ENCODE peak calls at places on chromosome 17, in eight cellular contexts. T, Y, X, H, Z, B, C and S are unnamed samples.

GRCh38 chr17:19542247-19542646 is 8.6 kb downstream of the SLC47A1 start:
- DNase-seq in T (no peak), Y (no peak), X (no peak), H (no peak), Z (no peak), B (no peak), C (no peak), S (no peak)

GRCh38 chr17:33871720-33872535 is 383.2 kb upstream of the CCL2 start:
- DNase-seq in T (no peak), Y (peak), X (no peak), H (no peak), Z (no peak), B (no peak), C (no peak), S (peak)

GRCh38 chr17:50532452-50533024 is at the start of gene EPN3:
- DNase-seq in T (no peak), Y (peak), X (no peak), H (peak), Z (no peak), B (peak), C (no peak), S (peak)

GRCh38 chr17:13311301-13311700 is 290.4 kb downstream of the HS3ST3A1 start:
- DNase-seq in T (no peak), Y (no peak), X (no peak), H (no peak), Z (no peak), B (no peak), C (no peak), S (no peak)

GRCh38 chr17:50064253-50064991 is 8.5 kb downstream of the ITGA3 start:
- DNase-seq in T (peak), Y (peak), X (no peak), H (no peak), Z (peak), B (no peak), C (no peak), S (peak)

GRCh38 chr17:66523378-66524174 is 221.2 kb downstream of the PRKCA start:
- DNase-seq in T (no peak), Y (no peak), X (no peak), H (no peak), Z (no peak), B (no peak), C (no peak), S (no peak)

GRCh38 chr17:19311421-19312215 is 50.9 kb downstream of the B9D1 start:
- DNase-seq in T (no peak), Y (no peak), X (no peak), H (no peak), Z (no peak), B (no peak), C (no peak), S (no peak)

GRCh38 chr17:77609553-77610517 is 348.7 kb upstream of the TNRC6C start:
- DNase-seq in T (no peak), Y (no peak), X (peak), H (peak), Z (no peak), B (no peak), C (no peak), S (no peak)

GRCh38 chr17:42723636-42724035 is 21.2 kb downstream of the EZH1 start:
- DNase-seq in T (no peak), Y (no peak), X (no peak), H (no peak), Z (no peak), B (no peak), C (no peak), S (no peak)

GRCh38 chr17:82238562-82239201 is 9.8 kb downstream of the SLC16A3 start:
- DNase-seq in T (no peak), Y (peak), X (no peak), H (no peak), Z (no peak), B (no peak), C (peak), S (peak)

GRCh38 chr17:77644981-77645380 is 313.5 kb upstream of the TNRC6C start:
- DNase-seq in T (no peak), Y (no peak), X (no peak), H (peak), Z (peak), B (peak), C (no peak), S (no peak)

GRCh38 chr17:39229274-39229913 is 3.6 kb upstream of the STAC2 start:
- DNase-seq in T (no peak), Y (peak), X (no peak), H (no peak), Z (no peak), B (no peak), C (no peak), S (peak)

GRCh38 chr17:6648181-6648580 is 3.2 kb downstream of the MED31 start:
- DNase-seq in T (no peak), Y (peak), X (peak), H (no peak), Z (no peak), B (no peak), C (no peak), S (no peak)

GRCh38 chr17:36885161-36885735 is 52.0 kb upstream of the LHX1 start:
- DNase-seq in T (no peak), Y (no peak), X (no peak), H (no peak), Z (no peak), B (no peak), C (no peak), S (no peak)

GRCh38 chr17:64707077-64707591 is 45.0 kb upstream of the SMURF2 start:
- DNase-seq in T (peak), Y (peak), X (no peak), H (peak), Z (no peak), B (no peak), C (peak), S (peak)

GRCh38 chr17:57946798-57947358 is 8.3 kb downstream of the CUEDC1 start:
- DNase-seq in T (no peak), Y (peak), X (peak), H (no peak), Z (no peak), B (no peak), C (no peak), S (peak)

GRCh38 chr17:79651751-79652150 is 40.9 kb upstream of the RBFOX3 start:
- DNase-seq in T (no peak), Y (no peak), X (no peak), H (peak), Z (no peak), B (no peak), C (no peak), S (no peak)

GRCh38 chr17:4108397-4108796 is 34.4 kb downstream of the ZZEF1 start:
- DNase-seq in T (no peak), Y (no peak), X (no peak), H (no peak), Z (no peak), B (no peak), C (no peak), S (no peak)

GRCh38 chr17:12665263-12666210 is at the start of gene MYOCD:
- DNase-seq in T (peak), Y (peak), X (no peak), H (peak), Z (peak), B (peak), C (peak), S (peak)

GRCh38 chr17:32249475-32249874 is 16.2 kb upstream of the RHBDL3 start:
- DNase-seq in T (no peak), Y (no peak), X (no peak), H (no peak), Z (no peak), B (no peak), C (no peak), S (no peak)

GRCh38 chr17:28555022-28555421 is 2.6 kb upstream of the UNC119 start:
- DNase-seq in T (no peak), Y (no peak), X (no peak), H (no peak), Z (no peak), B (no peak), C (no peak), S (no peak)

GRCh38 chr17:6306820-6307219 is 128.1 kb downstream of the AIPL1 start:
- DNase-seq in T (no peak), Y (no peak), X (no peak), H (no peak), Z (no peak), B (peak), C (no peak), S (no peak)

GRCh38 chr17:64309021-64309420 is 46.0 kb upstream of the TEX2 start:
- DNase-seq in T (no peak), Y (no peak), X (no peak), H (no peak), Z (no peak), B (no peak), C (no peak), S (no peak)

GRCh38 chr17:27956601-27957445 is 63.7 kb upstream of the LYRM9 start:
- DNase-seq in T (no peak), Y (no peak), X (no peak), H (no peak), Z (peak), B (no peak), C (no peak), S (no peak)

GRCh38 chr17:50534222-50534978 is 1.9 kb downstream of the EPN3 start:
- DNase-seq in T (no peak), Y (peak), X (no peak), H (peak), Z (no peak), B (peak), C (no peak), S (peak)

GRCh38 chr17:39208893-39209292 is 8.8 kb downstream of the RPL19 start:
- DNase-seq in T (no peak), Y (no peak), X (peak), H (no peak), Z (peak), B (peak), C (no peak), S (no peak)

GRCh38 chr17:36947922-36948716 is 635 bp upstream of the AATF start:
- DNase-seq in T (no peak), Y (no peak), X (peak), H (no peak), Z (no peak), B (no peak), C (no peak), S (no peak)

GRCh38 chr17:50113624-50114320 is 16.2 kb downstream of the SAMD14 start:
- DNase-seq in T (no peak), Y (no peak), X (no peak), H (no peak), Z (no peak), B (no peak), C (no peak), S (no peak)

GRCh38 chr17:82614095-82614631 is 34.1 kb downstream of the WDR45B start:
- DNase-seq in T (no peak), Y (no peak), X (no peak), H (no peak), Z (no peak), B (no peak), C (no peak), S (no peak)

GRCh38 chr17:37179893-37180292 is 195.9 kb upstream of the C17orf78 start:
- DNase-seq in T (no peak), Y (peak), X (no peak), H (no peak), Z (no peak), B (no peak), C (no peak), S (peak)

GRCh38 chr17:14204084-14204483 is 32.6 kb downstream of the CDRT15 start:
- DNase-seq in T (no peak), Y (no peak), X (no peak), H (no peak), Z (no peak), B (no peak), C (no peak), S (no peak)

GRCh38 chr17:80769936-80770625 is 221.6 kb upstream of the CHMP6 start:
- DNase-seq in T (no peak), Y (no peak), X (no peak), H (no peak), Z (no peak), B (no peak), C (no peak), S (no peak)

GRCh38 chr17:27578718-27579085 is 52.3 kb upstream of the LGALS9 start:
- DNase-seq in T (no peak), Y (peak), X (no peak), H (no peak), Z (no peak), B (no peak), C (no peak), S (no peak)

GRCh38 chr17:55456307-55457240 is 34.9 kb upstream of the MMD start:
- DNase-seq in T (no peak), Y (no peak), X (no peak), H (no peak), Z (no peak), B (no peak), C (no peak), S (no peak)

GRCh38 chr17:82120148-82120547 is 22.1 kb upstream of the FASN start:
- DNase-seq in T (no peak), Y (no peak), X (no peak), H (no peak), Z (no peak), B (no peak), C (no peak), S (no peak)

GRCh38 chr17:65074778-65075250 is 18.3 kb upstream of the GNA13 start:
- DNase-seq in T (no peak), Y (no peak), X (no peak), H (no peak), Z (no peak), B (no peak), C (peak), S (no peak)

GRCh38 chr17:80474231-80474932 is 2.0 kb downstream of the NPTX1 start:
- DNase-seq in T (no peak), Y (peak), X (peak), H (no peak), Z (peak), B (peak), C (no peak), S (peak)

GRCh38 chr17:78737332-78737731 is 44.7 kb downstream of the CYTH1 start:
- DNase-seq in T (no peak), Y (peak), X (no peak), H (no peak), Z (no peak), B (no peak), C (no peak), S (peak)

GRCh38 chr17:45018514-45019176 is 32.8 kb downstream of the DCAKD start:
- DNase-seq in T (no peak), Y (no peak), X (no peak), H (no peak), Z (peak), B (peak), C (peak), S (no peak)

GRCh38 chr17:45019177-45019711 is 32.2 kb downstream of the DCAKD start:
- DNase-seq in T (no peak), Y (peak), X (peak), H (no peak), Z (peak), B (peak), C (peak), S (peak)

GRCh38 chr17:45016237-45016636 is 35.2 kb downstream of the DCAKD start:
- DNase-seq in T (no peak), Y (no peak), X (no peak), H (no peak), Z (no peak), B (no peak), C (no peak), S (no peak)

GRCh38 chr17:45013021-45013997 is 38.1 kb downstream of the DCAKD start:
- DNase-seq in T (no peak), Y (no peak), X (no peak), H (peak), Z (no peak), B (peak), C (peak), S (no peak)

DNA sequence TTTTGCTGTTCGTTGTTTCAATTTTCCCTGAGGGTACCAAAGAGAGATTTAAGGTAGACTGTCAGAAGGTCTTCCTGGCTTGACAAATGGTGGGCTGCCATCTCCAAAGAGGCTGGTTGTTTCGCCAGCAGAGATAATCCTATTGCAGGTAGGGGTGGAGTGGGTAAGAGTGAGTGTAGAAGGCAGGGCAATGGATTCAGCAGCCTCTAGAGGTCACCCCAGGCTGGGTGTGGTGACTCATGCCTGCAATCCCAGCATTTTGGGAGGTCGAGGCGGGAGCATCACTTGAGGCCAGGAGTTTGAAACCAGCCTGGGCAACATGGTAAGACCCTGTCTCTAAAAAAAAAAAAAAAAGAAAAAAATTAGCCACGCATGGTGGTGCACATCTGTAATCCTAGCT is 34.6 kb downstream of the DCAKD start:
- DNase-seq in T (no peak), Y (peak), X (peak), H (peak), Z (no peak), B (peak), C (no peak), S (no peak)
- TF ChIP-seq CTCF in T (no peak), Y (peak), X (peak), H (peak), Z (no peak), B (peak), C (no peak), S (peak)

GRCh38 chr17:21286771-21287702 is 2.5 kb downstream of the MAP2K3 start:
- DNase-seq in T (no peak), Y (peak), X (peak), H (no peak), Z (no peak), B (no peak), C (no peak), S (peak)

GRCh38 chr17:21287703-21288449 is 3.4 kb downstream of the MAP2K3 start:
- DNase-seq in T (peak), Y (peak), X (peak), H (no peak), Z (no peak), B (no peak), C (peak), S (peak)

GRCh38 chr17:21289175-21289901 is 4.8 kb downstream of the MAP2K3 start:
- DNase-seq in T (no peak), Y (no peak), X (no peak), H (no peak), Z (no peak), B (no peak), C (no peak), S (no peak)

GRCh38 chr17:21289902-21290571 is 5.5 kb downstream of the MAP2K3 start:
- DNase-seq in T (no peak), Y (no peak), X (no peak), H (no peak), Z (no peak), B (no peak), C (peak), S (no peak)

GRCh38 chr17:21288581-21289017 is 4.1 kb downstream of the MAP2K3 start:
- DNase-seq in T (no peak), Y (no peak), X (peak), H (no peak), Z (no peak), B (no peak), C (no peak), S (no peak)
- TF ChIP-seq CTCF in T (no peak), Y (no peak), X (peak), H (no peak), Z (no peak), B (no peak), C (peak), S (no peak)

GRCh38 chr17:76370261-76370993 is 14.0 kb upstream of the SPHK1 start:
- DNase-seq in T (peak), Y (peak), X (peak), H (no peak), Z (no peak), B (no peak), C (peak), S (peak)
- TF ChIP-seq CTCF in T (peak), Y (peak), X (peak), H (peak), Z (no peak), B (peak), C (peak), S (peak)

GRCh38 chr17:10824874-10825273 is 13.0 kb downstream of the PIRT start:
- DNase-seq in T (no peak), Y (no peak), X (no peak), H (no peak), Z (no peak), B (no peak), C (no peak), S (no peak)

GRCh38 chr17:10827898-10828552 is 9.9 kb downstream of the PIRT start:
- DNase-seq in T (no peak), Y (no peak), X (no peak), H (no peak), Z (no peak), B (no peak), C (no peak), S (no peak)
- TF ChIP-seq CTCF in T (no peak), Y (no peak), X (no peak), H (no peak), Z (no peak), B (no peak), C (no peak), S (no peak)

GRCh38 chr17:7842380-7842949 is 8.4 kb downstream of the KDM6B start:
- DNase-seq in T (peak), Y (peak), X (peak), H (no peak), Z (no peak), B (peak), C (peak), S (no peak)

GRCh38 chr17:7841309-7841621 is 7.2 kb downstream of the KDM6B start:
- DNase-seq in T (no peak), Y (no peak), X (no peak), H (no peak), Z (no peak), B (no peak), C (no peak), S (no peak)

GRCh38 chr17:7840875-7841274 is 6.9 kb downstream of the KDM6B start:
- DNase-seq in T (no peak), Y (no peak), X (no peak), H (no peak), Z (no peak), B (no peak), C (no peak), S (no peak)

GRCh38 chr17:7842950-7843535 is 9.0 kb downstream of the KDM6B start:
- DNase-seq in T (peak), Y (peak), X (peak), H (peak), Z (no peak), B (peak), C (peak), S (no peak)

DNA sequence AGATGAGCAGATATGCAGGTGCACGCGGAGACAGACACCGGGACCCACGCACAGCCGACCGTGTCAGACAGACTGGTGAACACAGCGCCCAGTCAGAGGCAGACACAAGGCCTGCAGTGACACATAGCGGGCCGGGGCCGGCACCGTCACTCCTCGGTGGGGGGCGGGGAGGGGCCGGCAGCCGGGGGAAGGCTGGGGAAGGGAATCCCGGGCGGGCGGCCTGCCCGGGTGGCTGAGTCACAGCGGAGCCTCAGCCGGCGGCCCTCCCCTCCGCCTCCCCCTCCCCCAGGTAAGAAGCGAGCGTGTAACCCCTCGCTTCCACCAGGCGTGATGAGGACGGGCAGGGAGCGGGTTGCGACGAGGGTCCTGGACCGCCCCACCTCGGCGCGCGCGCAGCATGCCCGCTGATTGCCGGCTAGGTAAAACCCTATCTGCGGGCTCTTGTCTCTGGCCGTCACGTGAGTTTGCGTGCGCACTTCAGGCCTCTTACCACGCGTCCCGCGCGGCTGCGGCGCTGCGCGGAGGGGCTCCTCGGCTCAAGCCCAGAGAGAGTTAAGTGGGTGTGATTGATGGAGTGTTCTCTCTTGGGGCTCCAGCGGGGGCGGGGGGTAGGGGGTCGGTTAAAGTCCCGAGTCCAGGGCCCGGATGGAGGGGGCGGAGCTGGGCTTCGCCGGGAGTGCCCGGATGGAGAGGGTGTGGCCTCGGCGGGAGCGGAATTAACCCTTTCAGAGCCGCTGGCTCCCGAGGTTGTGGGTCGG is 7.8 kb downstream of the KDM6B start:
- DNase-seq in T (peak), Y (peak), X (peak), H (peak), Z (peak), B (peak), C (peak), S (peak)
- TF ChIP-seq CTCF in T (peak), Y (no peak), X (peak), H (no peak), Z (no peak), B (peak), C (peak), S (peak)

GRCh38 chr17:67663445-67663844 is 54.3 kb upstream of the NOL11 start:
- DNase-seq in T (no peak), Y (no peak), X (no peak), H (no peak), Z (no peak), B (no peak), C (no peak), S (no peak)
- TF ChIP-seq CTCF in T (no peak), Y (no peak), X (no peak), H (peak), Z (no peak), B (no peak), C (no peak), S (no peak)